ENCODE peak calls at places on chromosomes 6 and 20, in eight cellular contexts. One of them, this sample, is unnamed.

GRCh38 chr6:37092851-37093727 is 76.9 kb upstream of the PIM1 start:
- DNase-seq in retinal pigment epithelial cell: no peak
- DNase-seq in adrenal gland: no peak
- DNase-seq in kidney epithelial cell: no peak
- DNase-seq in Panc1: no peak
- DNase-seq in fibroblast of the aortic adventitia: peak
- DNase-seq in epithelial cell of proximal tubule: no peak
- DNase-seq in dorsolateral prefrontal cortex: no peak
- DNase-seq in this sample: no peak

GRCh38 chr6:25068866-25069265 is 133.1 kb upstream of the RIPOR2 start:
- DNase-seq in dorsolateral prefrontal cortex: no peak
- DNase-seq in adrenal gland: no peak
- DNase-seq in Panc1: no peak
- DNase-seq in epithelial cell of proximal tubule: no peak
- DNase-seq in kidney epithelial cell: no peak
- DNase-seq in retinal pigment epithelial cell: no peak
- DNase-seq in fibroblast of the aortic adventitia: no peak
- DNase-seq in this sample: no peak

GRCh38 chr20:37379967-37380828 is 34.3 kb downstream of the SRC start:
- DNase-seq in kidney epithelial cell: no peak
- DNase-seq in epithelial cell of proximal tubule: peak
- DNase-seq in fibroblast of the aortic adventitia: peak
- DNase-seq in dorsolateral prefrontal cortex: no peak
- DNase-seq in adrenal gland: peak
- DNase-seq in Panc1: no peak
- DNase-seq in retinal pigment epithelial cell: no peak
- DNase-seq in this sample: no peak

GRCh38 chr6:71187136-71187535 is 101.5 kb upstream of the OGFRL1 start:
- DNase-seq in kidney epithelial cell: no peak
- DNase-seq in epithelial cell of proximal tubule: no peak
- DNase-seq in fibroblast of the aortic adventitia: no peak
- DNase-seq in adrenal gland: no peak
- DNase-seq in Panc1: no peak
- DNase-seq in dorsolateral prefrontal cortex: no peak
- DNase-seq in retinal pigment epithelial cell: no peak
- DNase-seq in this sample: peak

GRCh38 chr6:113364781-113365545 is 492.2 kb upstream of the MARCKS start:
- DNase-seq in fibroblast of the aortic adventitia: peak
- DNase-seq in retinal pigment epithelial cell: no peak
- DNase-seq in epithelial cell of proximal tubule: no peak
- DNase-seq in kidney epithelial cell: no peak
- DNase-seq in Panc1: no peak
- DNase-seq in adrenal gland: no peak
- DNase-seq in dorsolateral prefrontal cortex: no peak
- DNase-seq in this sample: no peak

GRCh38 chr20:56778765-56779195 is 149.7 kb downstream of the TFAP2C start:
- DNase-seq in retinal pigment epithelial cell: no peak
- DNase-seq in adrenal gland: peak
- DNase-seq in dorsolateral prefrontal cortex: no peak
- DNase-seq in epithelial cell of proximal tubule: no peak
- DNase-seq in Panc1: no peak
- DNase-seq in kidney epithelial cell: peak
- DNase-seq in fibroblast of the aortic adventitia: peak
- DNase-seq in this sample: no peak

GRCh38 chr6:126117251-126117650 is 130.9 kb downstream of the TRMT11 start:
- DNase-seq in retinal pigment epithelial cell: no peak
- DNase-seq in epithelial cell of proximal tubule: no peak
- DNase-seq in fibroblast of the aortic adventitia: no peak
- DNase-seq in kidney epithelial cell: no peak
- DNase-seq in dorsolateral prefrontal cortex: no peak
- DNase-seq in adrenal gland: no peak
- DNase-seq in Panc1: no peak
- DNase-seq in this sample: no peak

GRCh38 chr6:106225581-106225980 is 100.0 kb downstream of the ATG5 start:
- DNase-seq in fibroblast of the aortic adventitia: no peak
- DNase-seq in Panc1: peak
- DNase-seq in kidney epithelial cell: no peak
- DNase-seq in retinal pigment epithelial cell: no peak
- DNase-seq in adrenal gland: no peak
- DNase-seq in epithelial cell of proximal tubule: no peak
- DNase-seq in dorsolateral prefrontal cortex: no peak
- DNase-seq in this sample: no peak

GRCh38 chr6:165487347-165487746 is 175.7 kb downstream of the PDE10A start:
- DNase-seq in dorsolateral prefrontal cortex: no peak
- DNase-seq in fibroblast of the aortic adventitia: peak
- DNase-seq in Panc1: no peak
- DNase-seq in kidney epithelial cell: no peak
- DNase-seq in retinal pigment epithelial cell: no peak
- DNase-seq in epithelial cell of proximal tubule: no peak
- DNase-seq in adrenal gland: no peak
- DNase-seq in this sample: no peak

GRCh38 chr6:99589290-99589672 is 17.4 kb upstream of the PRDM13 start:
- DNase-seq in fibroblast of the aortic adventitia: no peak
- DNase-seq in dorsolateral prefrontal cortex: no peak
- DNase-seq in Panc1: no peak
- DNase-seq in epithelial cell of proximal tubule: no peak
- DNase-seq in adrenal gland: no peak
- DNase-seq in retinal pigment epithelial cell: no peak
- DNase-seq in kidney epithelial cell: no peak
- DNase-seq in this sample: no peak

GRCh38 chr6:149963462-149964242 is at the start of gene ULBP1:
- DNase-seq in epithelial cell of proximal tubule: no peak
- DNase-seq in adrenal gland: peak
- DNase-seq in dorsolateral prefrontal cortex: peak
- DNase-seq in Panc1: peak
- DNase-seq in retinal pigment epithelial cell: no peak
- DNase-seq in kidney epithelial cell: no peak
- DNase-seq in fibroblast of the aortic adventitia: peak
- DNase-seq in this sample: peak

GRCh38 chr6:17883665-17884500 is 103.6 kb downstream of the KIF13A start:
- DNase-seq in Panc1: no peak
- DNase-seq in retinal pigment epithelial cell: no peak
- DNase-seq in fibroblast of the aortic adventitia: no peak
- DNase-seq in adrenal gland: no peak
- DNase-seq in dorsolateral prefrontal cortex: no peak
- DNase-seq in epithelial cell of proximal tubule: no peak
- DNase-seq in kidney epithelial cell: no peak
- DNase-seq in this sample: no peak

GRCh38 chr6:139308936-139309603 is 17.3 kb upstream of the TXLNB start:
- DNase-seq in epithelial cell of proximal tubule: peak
- DNase-seq in dorsolateral prefrontal cortex: no peak
- DNase-seq in Panc1: no peak
- DNase-seq in kidney epithelial cell: no peak
- DNase-seq in fibroblast of the aortic adventitia: peak
- DNase-seq in adrenal gland: peak
- DNase-seq in retinal pigment epithelial cell: no peak
- DNase-seq in this sample: no peak

GRCh38 chr6:42482126-42482525 is 30.4 kb upstream of the TRERF1 start:
- DNase-seq in Panc1: no peak
- DNase-seq in fibroblast of the aortic adventitia: no peak
- DNase-seq in epithelial cell of proximal tubule: no peak
- DNase-seq in retinal pigment epithelial cell: no peak
- DNase-seq in dorsolateral prefrontal cortex: no peak
- DNase-seq in kidney epithelial cell: no peak
- DNase-seq in adrenal gland: no peak
- DNase-seq in this sample: peak

GRCh38 chr6:72636786-72637185 is 14.9 kb downstream of the KCNQ5 start:
- DNase-seq in adrenal gland: no peak
- DNase-seq in Panc1: no peak
- DNase-seq in epithelial cell of proximal tubule: no peak
- DNase-seq in kidney epithelial cell: no peak
- DNase-seq in dorsolateral prefrontal cortex: no peak
- DNase-seq in retinal pigment epithelial cell: no peak
- DNase-seq in fibroblast of the aortic adventitia: no peak
- DNase-seq in this sample: no peak

GRCh38 chr6:72640622-72640930 is 18.7 kb downstream of the KCNQ5 start:
- DNase-seq in adrenal gland: no peak
- DNase-seq in fibroblast of the aortic adventitia: no peak
- DNase-seq in dorsolateral prefrontal cortex: no peak
- DNase-seq in retinal pigment epithelial cell: no peak
- DNase-seq in kidney epithelial cell: no peak
- DNase-seq in epithelial cell of proximal tubule: no peak
- DNase-seq in Panc1: no peak
- DNase-seq in this sample: no peak

GRCh38 chr6:72642435-72642834 is 20.6 kb downstream of the KCNQ5 start:
- DNase-seq in adrenal gland: no peak
- DNase-seq in Panc1: no peak
- DNase-seq in kidney epithelial cell: no peak
- DNase-seq in epithelial cell of proximal tubule: no peak
- DNase-seq in fibroblast of the aortic adventitia: no peak
- DNase-seq in retinal pigment epithelial cell: no peak
- DNase-seq in dorsolateral prefrontal cortex: no peak
- DNase-seq in this sample: no peak

GRCh38 chr6:72643214-72643613 is 21.4 kb downstream of the KCNQ5 start:
- DNase-seq in Panc1: no peak
- DNase-seq in adrenal gland: no peak
- DNase-seq in kidney epithelial cell: no peak
- DNase-seq in dorsolateral prefrontal cortex: no peak
- DNase-seq in retinal pigment epithelial cell: no peak
- DNase-seq in epithelial cell of proximal tubule: no peak
- DNase-seq in fibroblast of the aortic adventitia: peak
- DNase-seq in this sample: no peak

GRCh38 chr6:72639920-72640621 is 18.2 kb downstream of the KCNQ5 start:
- DNase-seq in adrenal gland: no peak
- DNase-seq in retinal pigment epithelial cell: no peak
- DNase-seq in epithelial cell of proximal tubule: no peak
- DNase-seq in dorsolateral prefrontal cortex: no peak
- DNase-seq in kidney epithelial cell: no peak
- DNase-seq in Panc1: no peak
- DNase-seq in fibroblast of the aortic adventitia: no peak
- DNase-seq in this sample: no peak
- TF ChIP-seq CTCF in adrenal gland: no peak
- TF ChIP-seq CTCF in retinal pigment epithelial cell: no peak
- TF ChIP-seq CTCF in epithelial cell of proximal tubule: peak
- TF ChIP-seq CTCF in dorsolateral prefrontal cortex: no peak
- TF ChIP-seq CTCF in kidney epithelial cell: peak
- TF ChIP-seq CTCF in Panc1: peak
- TF ChIP-seq CTCF in fibroblast of the aortic adventitia: peak
- TF ChIP-seq CTCF in this sample: no peak

GRCh38 chr20:59035381-59035780 is 3.2 kb upstream of the ATP5F1E start:
- DNase-seq in adrenal gland: no peak
- DNase-seq in kidney epithelial cell: no peak
- DNase-seq in fibroblast of the aortic adventitia: no peak
- DNase-seq in dorsolateral prefrontal cortex: no peak
- DNase-seq in Panc1: no peak
- DNase-seq in retinal pigment epithelial cell: no peak
- DNase-seq in epithelial cell of proximal tubule: no peak
- DNase-seq in this sample: no peak

GRCh38 chr20:59039233-59039632 is 3.4 kb downstream of the PRELID3B start:
- DNase-seq in dorsolateral prefrontal cortex: no peak
- DNase-seq in Panc1: no peak
- DNase-seq in retinal pigment epithelial cell: no peak
- DNase-seq in fibroblast of the aortic adventitia: peak
- DNase-seq in kidney epithelial cell: no peak
- DNase-seq in adrenal gland: no peak
- DNase-seq in epithelial cell of proximal tubule: no peak
- DNase-seq in this sample: no peak

GRCh38 chr20:59033616-59034165 is 1.6 kb upstream of the ATP5F1E start:
- DNase-seq in Panc1: no peak
- DNase-seq in kidney epithelial cell: no peak
- DNase-seq in epithelial cell of proximal tubule: no peak
- DNase-seq in adrenal gland: no peak
- DNase-seq in dorsolateral prefrontal cortex: no peak
- DNase-seq in retinal pigment epithelial cell: no peak
- DNase-seq in fibroblast of the aortic adventitia: no peak
- DNase-seq in this sample: no peak

GRCh38 chr20:59040682-59041081 is 1.9 kb downstream of the PRELID3B start:
- DNase-seq in dorsolateral prefrontal cortex: no peak
- DNase-seq in epithelial cell of proximal tubule: no peak
- DNase-seq in fibroblast of the aortic adventitia: no peak
- DNase-seq in adrenal gland: no peak
- DNase-seq in retinal pigment epithelial cell: no peak
- DNase-seq in Panc1: no peak
- DNase-seq in kidney epithelial cell: no peak
- DNase-seq in this sample: peak

GRCh38 chr20:59037386-59037785 is 5.2 kb downstream of the PRELID3B start:
- DNase-seq in adrenal gland: no peak
- DNase-seq in kidney epithelial cell: no peak
- DNase-seq in dorsolateral prefrontal cortex: no peak
- DNase-seq in retinal pigment epithelial cell: no peak
- DNase-seq in fibroblast of the aortic adventitia: no peak
- DNase-seq in Panc1: no peak
- DNase-seq in epithelial cell of proximal tubule: no peak
- DNase-seq in this sample: no peak
- H3K4me3 ChIP-seq in adrenal gland: no peak
- H3K4me3 ChIP-seq in kidney epithelial cell: no peak
- H3K4me3 ChIP-seq in dorsolateral prefrontal cortex: no peak
- H3K4me3 ChIP-seq in retinal pigment epithelial cell: no peak
- H3K4me3 ChIP-seq in fibroblast of the aortic adventitia: no peak
- H3K4me3 ChIP-seq in Panc1: no peak
- H3K4me3 ChIP-seq in epithelial cell of proximal tubule: no peak
- H3K4me3 ChIP-seq in this sample: no peak

DNA sequence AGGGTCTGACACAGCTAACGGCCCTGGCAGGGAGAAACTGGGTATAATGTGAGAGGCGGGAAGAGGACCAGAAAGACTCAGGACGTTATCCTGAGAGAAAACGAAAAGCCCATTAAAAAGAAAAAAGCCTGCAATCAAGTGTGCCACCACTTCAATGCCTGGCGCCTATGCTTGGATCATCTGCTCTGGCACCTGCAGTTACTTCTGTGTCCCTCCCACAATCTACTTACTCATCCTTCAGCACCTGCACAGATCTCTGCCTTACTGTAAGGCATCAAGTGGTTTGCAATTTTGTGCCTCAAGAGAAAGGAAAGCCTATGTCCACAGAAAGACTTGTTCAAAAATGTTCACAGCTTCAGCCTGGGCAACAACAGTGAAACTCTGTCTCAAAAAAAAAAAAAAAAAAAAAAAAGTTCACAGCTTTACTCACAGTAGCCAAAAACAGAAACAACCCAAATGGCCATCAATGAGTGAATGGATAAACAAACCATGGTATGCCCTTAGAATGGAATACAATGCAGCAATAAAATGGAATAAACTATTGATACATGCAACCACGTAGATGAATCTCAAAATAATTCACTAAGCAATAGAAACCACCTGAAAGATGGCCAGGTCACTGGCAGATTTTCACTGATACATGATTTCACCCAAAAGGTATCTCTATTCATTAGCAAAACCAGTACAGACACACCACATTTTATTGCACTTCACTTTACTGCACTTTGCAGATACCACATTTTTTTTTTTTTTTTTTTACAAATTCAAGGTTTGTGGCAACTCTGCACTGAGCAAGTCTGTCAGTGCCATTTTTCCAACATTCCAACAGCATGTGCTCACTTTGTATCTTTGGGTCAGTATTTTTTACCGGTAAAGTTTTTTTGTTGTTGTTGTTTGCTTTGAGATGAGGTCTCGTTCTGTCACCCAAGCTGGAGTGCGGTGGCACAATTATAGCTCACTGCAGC is 48.6 kb downstream of the ABHD12 start:
- DNase-seq in retinal pigment epithelial cell: no peak
- DNase-seq in fibroblast of the aortic adventitia: no peak
- DNase-seq in Panc1: no peak
- DNase-seq in epithelial cell of proximal tubule: no peak
- DNase-seq in kidney epithelial cell: no peak
- DNase-seq in dorsolateral prefrontal cortex: no peak
- DNase-seq in adrenal gland: no peak
- DNase-seq in this sample: no peak
- TF ChIP-seq CTCF in retinal pigment epithelial cell: no peak
- TF ChIP-seq CTCF in fibroblast of the aortic adventitia: no peak
- TF ChIP-seq CTCF in Panc1: no peak
- TF ChIP-seq CTCF in epithelial cell of proximal tubule: no peak
- TF ChIP-seq CTCF in kidney epithelial cell: no peak
- TF ChIP-seq CTCF in dorsolateral prefrontal cortex: no peak
- TF ChIP-seq CTCF in adrenal gland: no peak
- TF ChIP-seq CTCF in this sample: no peak

GRCh38 chr20:33677991-33678431 is 3.8 kb upstream of the NECAB3 start:
- DNase-seq in Panc1: no peak
- DNase-seq in epithelial cell of proximal tubule: no peak
- DNase-seq in retinal pigment epithelial cell: no peak
- DNase-seq in adrenal gland: no peak
- DNase-seq in fibroblast of the aortic adventitia: no peak
- DNase-seq in dorsolateral prefrontal cortex: no peak
- DNase-seq in kidney epithelial cell: no peak
- DNase-seq in this sample: peak
- H3K4me3 ChIP-seq in Panc1: no peak
- H3K4me3 ChIP-seq in epithelial cell of proximal tubule: no peak
- H3K4me3 ChIP-seq in retinal pigment epithelial cell: no peak
- H3K4me3 ChIP-seq in adrenal gland: no peak
- H3K4me3 ChIP-seq in fibroblast of the aortic adventitia: no peak
- H3K4me3 ChIP-seq in dorsolateral prefrontal cortex: no peak
- H3K4me3 ChIP-seq in kidney epithelial cell: no peak
- H3K4me3 ChIP-seq in this sample: no peak